ENCODE peak calls at places on chromosomes 12 and 14, in four cellular contexts. I, S, A and B are unnamed samples.

GRCh38 chr14:70665448-70666363 is 24.0 kb downstream of the TTC9 start:
- DNase-seq in I (no peak), S (no peak), A (no peak), B (peak)

GRCh38 chr14:99566009-99566389 is 38.0 kb downstream of the CCDC85C start:
- DNase-seq in I (no peak), S (no peak), A (no peak), B (no peak)

GRCh38 chr14:63435838-63436237 is 107.3 kb downstream of the PPP2R5E start:
- DNase-seq in I (peak), S (no peak), A (no peak), B (no peak)

GRCh38 chr12:115267891-115268290 is 583.9 kb upstream of the TBX3 start:
- DNase-seq in I (no peak), S (no peak), A (no peak), B (no peak)

GRCh38 chr14:69038449-69039286 is 59.6 kb upstream of the ACTN1 start:
- DNase-seq in I (no peak), S (no peak), A (no peak), B (peak)

GRCh38 chr14:24816011-24816928 is 182.3 kb upstream of the GZMB start:
- DNase-seq in I (peak), S (no peak), A (no peak), B (peak)

GRCh38 chr14:77122555-77123125 is 19.0 kb downstream of the ZDHHC22 start:
- DNase-seq in I (no peak), S (no peak), A (no peak), B (no peak)

GRCh38 chr14:104299993-104300761 is 161.8 kb downstream of the KIF26A start:
- DNase-seq in I (no peak), S (no peak), A (no peak), B (no peak)

GRCh38 chr12:102950107-102950949 is 7.1 kb upstream of the ASCL1 start:
- DNase-seq in I (peak), S (peak), A (no peak), B (no peak)

GRCh38 chr14:100268591-100269207 is 29.8 kb downstream of the YY1 start:
- DNase-seq in I (peak), S (no peak), A (no peak), B (no peak)

GRCh38 chr14:20436363-20436755 is 393 bp upstream of the KLHL33 start:
- DNase-seq in I (no peak), S (no peak), A (no peak), B (no peak)

GRCh38 chr14:26204954-26205479 is 392.8 kb downstream of the NOVA1 start:
- DNase-seq in I (no peak), S (peak), A (no peak), B (no peak)

GRCh38 chr12:64610660-64611429 is 550 bp downstream of the RASSF3 start:
- DNase-seq in I (peak), S (peak), A (peak), B (peak)

GRCh38 chr12:57734586-57734985 is 4.0 kb downstream of the AGAP2 start:
- DNase-seq in I (no peak), S (no peak), A (no peak), B (no peak)

GRCh38 chr14:104689620-104690265 is 325 bp downstream of the INF2 start:
- DNase-seq in I (no peak), S (no peak), A (peak), B (no peak)

GRCh38 chr12:27673285-27673684 is 23.0 kb upstream of the REP15 start:
- DNase-seq in I (no peak), S (no peak), A (no peak), B (no peak)

GRCh38 chr12:54038760-54039414 is 6.0 kb downstream of the HOXC5 start:
- DNase-seq in I (no peak), S (no peak), A (no peak), B (no peak)

GRCh38 chr14:72883963-72884362 is 9.9 kb downstream of the DPF3 start:
- DNase-seq in I (no peak), S (no peak), A (no peak), B (no peak)

GRCh38 chr14:64685364-64686130 is 18.7 kb upstream of the PLEKHG3 start:
- DNase-seq in I (no peak), S (no peak), A (no peak), B (no peak)

GRCh38 chr12:89210277-89210676 is 142.0 kb downstream of the DUSP6 start:
- DNase-seq in I (no peak), S (no peak), A (no peak), B (no peak)

GRCh38 chr14:106691601-106692291 is 1165.4 kb downstream of the TMEM121 start:
- DNase-seq in I (peak), S (peak), A (peak), B (peak)

GRCh38 chr12:46956451-46957035 is 122.9 kb upstream of the PCED1B start:
- DNase-seq in I (no peak), S (no peak), A (no peak), B (no peak)

GRCh38 chr14:49849213-49849847 is 3.3 kb downstream of the NEMF start:
- DNase-seq in I (no peak), S (no peak), A (no peak), B (no peak)

GRCh38 chr12:87430444-87430843 is 598.8 kb downstream of the C12orf50 start:
- DNase-seq in I (no peak), S (no peak), A (no peak), B (no peak)

GRCh38 chr14:75258079-75258802 is 20.4 kb upstream of the FOS start:
- DNase-seq in I (no peak), S (no peak), A (no peak), B (no peak)

GRCh38 chr12:46523446-46523845 is 150.9 kb upstream of the SLC38A2 start:
- DNase-seq in I (peak), S (no peak), A (no peak), B (peak)

GRCh38 chr14:56268653-56269052 is 150.4 kb downstream of the PELI2 start:
- DNase-seq in I (no peak), S (no peak), A (no peak), B (no peak)

GRCh38 chr12:47876404-47876960 is 28.3 kb downstream of the VDR start:
- DNase-seq in I (no peak), S (no peak), A (no peak), B (no peak)

GRCh38 chr12:56119361-56119796 is 1.3 kb downstream of the ZC3H10 start:
- DNase-seq in I (peak), S (peak), A (peak), B (peak)

GRCh38 chr12:83015390-83016225 is 328.9 kb downstream of the TMTC2 start:
- DNase-seq in I (no peak), S (no peak), A (no peak), B (no peak)

GRCh38 chr12:50751921-50752721 is 11.8 kb upstream of the ATF1 start:
- DNase-seq in I (no peak), S (no peak), A (no peak), B (no peak)

GRCh38 chr12:92034858-92035401 is 110.7 kb downstream of the BTG1 start:
- DNase-seq in I (peak), S (no peak), A (no peak), B (peak)

GRCh38 chr12:20527396-20528154 is 159.2 kb downstream of the PDE3A start:
- DNase-seq in I (no peak), S (no peak), A (no peak), B (peak)

GRCh38 chr14:101120636-101121398 is 217.3 kb upstream of the RTL1 start:
- DNase-seq in I (no peak), S (no peak), A (no peak), B (no peak)

GRCh38 chr12:42982828-42983227 is 393.3 kb upstream of the PRICKLE1 start:
- DNase-seq in I (no peak), S (no peak), A (no peak), B (no peak)

GRCh38 chr14:93957751-93958566 is 18.4 kb downstream of the ASB2 start:
- DNase-seq in I (no peak), S (no peak), A (no peak), B (no peak)

GRCh38 chr12:111040690-111041089 is 120.3 kb upstream of the MYL2 start:
- DNase-seq in I (no peak), S (no peak), A (no peak), B (no peak)

GRCh38 chr12:123998344-123998941 is 25.4 kb downstream of the ZNF664 start:
- DNase-seq in I (no peak), S (no peak), A (peak), B (no peak)
- TF ChIP-seq HMGXB4 in I (no peak), S (no peak), A (no peak), B (no peak)

DNA sequence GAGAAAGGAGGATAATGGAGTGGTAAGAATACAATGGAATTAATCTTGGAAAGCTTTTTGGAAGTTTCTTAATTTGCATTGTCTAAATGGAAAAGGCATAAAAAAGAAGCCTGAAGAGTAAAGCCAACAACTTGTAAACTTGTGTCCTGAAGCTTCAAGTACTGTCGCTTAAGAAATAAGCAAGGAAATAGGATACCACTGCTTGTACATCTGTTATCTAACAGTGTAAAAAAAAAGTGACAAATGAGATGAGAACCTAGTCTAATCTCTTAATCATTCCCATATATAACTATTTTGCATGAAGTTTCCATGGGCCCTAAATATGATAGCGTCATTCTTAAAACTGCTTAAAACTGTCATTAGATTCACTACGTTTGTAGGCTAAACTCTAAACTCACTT is 134.0 kb upstream of the DYRK2 start:
- DNase-seq in I (no peak), S (no peak), A (no peak), B (no peak)
- TF ChIP-seq USF2 in I (no peak), S (no peak), A (no peak), B (no peak)

GRCh38 chr12:120643574-120643973 is 3.1 kb downstream of the CABP1 start:
- DNase-seq in I (no peak), S (no peak), A (no peak), B (no peak)

GRCh38 chr12:120639771-120640721 is at the start of gene CABP1:
- DNase-seq in I (peak), S (peak), A (peak), B (no peak)

GRCh38 chr12:120642806-120643205 is 2.4 kb downstream of the CABP1 start:
- DNase-seq in I (no peak), S (no peak), A (no peak), B (no peak)

GRCh38 chr12:120642086-120642485 is 1.7 kb downstream of the CABP1 start:
- DNase-seq in I (no peak), S (no peak), A (no peak), B (no peak)

DNA sequence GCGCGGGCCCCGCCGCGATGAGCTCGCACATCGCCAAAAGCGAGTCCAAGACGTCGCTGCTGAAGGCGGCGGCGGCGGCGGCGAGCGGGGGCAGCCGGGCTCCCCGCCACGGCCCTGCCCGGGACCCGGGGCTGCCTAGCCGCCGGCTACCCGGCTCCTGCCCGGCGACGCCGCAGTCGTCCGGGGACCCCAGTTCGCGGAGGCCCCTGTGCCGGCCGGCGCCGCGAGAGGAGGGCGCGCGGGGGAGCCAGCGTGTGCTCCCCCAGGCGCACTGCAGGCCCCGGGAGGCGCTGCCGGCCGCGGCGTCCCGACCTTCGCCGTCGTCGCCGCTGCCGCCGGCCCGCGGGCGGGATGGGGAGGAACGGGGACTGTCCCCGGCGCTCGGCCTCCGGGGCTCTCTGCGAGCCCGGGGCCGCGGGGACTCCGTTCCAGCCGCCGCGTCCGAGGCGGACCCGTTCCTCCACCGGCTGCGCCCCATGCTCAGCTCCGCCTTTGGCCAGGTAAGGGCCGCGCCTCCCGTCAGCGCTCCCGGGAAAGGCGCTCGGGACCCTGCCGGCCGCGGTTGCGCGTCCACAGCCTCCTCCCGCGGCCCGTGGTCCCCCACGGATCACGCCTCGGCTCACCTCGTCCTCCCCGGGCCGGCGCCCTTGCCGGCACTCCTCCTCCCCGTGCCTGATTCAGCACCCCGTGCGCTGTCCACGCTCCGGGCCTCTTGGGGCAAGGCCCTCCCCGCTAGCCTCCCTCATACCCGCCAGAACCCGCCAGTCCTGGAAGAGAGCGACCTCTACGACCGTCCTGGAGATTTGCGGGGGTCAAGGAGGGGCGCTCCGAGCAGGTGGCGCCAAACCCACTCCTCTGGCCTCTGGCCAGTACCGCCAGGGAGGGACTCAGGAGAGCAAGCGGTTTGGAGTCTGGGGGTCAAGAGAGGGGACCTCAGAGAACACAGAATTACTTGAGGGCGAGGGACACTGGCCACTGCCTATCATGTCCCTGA is 711 bp downstream of the CABP1 start:
- DNase-seq in I (peak), S (peak), A (peak), B (no peak)
- TF ChIP-seq HMGXB4 in I (peak), S (peak), A (no peak), B (no peak)

GRCh38 chr12:1666685-1667162 is 24.1 kb upstream of the ADIPOR2 start:
- DNase-seq in I (peak), S (no peak), A (no peak), B (no peak)

GRCh38 chr12:1670244-1670814 is 20.5 kb upstream of the ADIPOR2 start:
- DNase-seq in I (no peak), S (no peak), A (no peak), B (no peak)

GRCh38 chr12:1666215-1666614 is 24.7 kb upstream of the ADIPOR2 start:
- DNase-seq in I (peak), S (no peak), A (no peak), B (no peak)

GRCh38 chr12:1670815-1671268 is 20.0 kb upstream of the ADIPOR2 start:
- DNase-seq in I (no peak), S (no peak), A (no peak), B (no peak)

GRCh38 chr12:1668833-1669543 is 21.9 kb upstream of the ADIPOR2 start:
- DNase-seq in I (peak), S (no peak), A (peak), B (no peak)
- TF ChIP-seq USF2 in I (no peak), S (no peak), A (no peak), B (no peak)